ENCODE peak calls at places on chromosomes 12 and 14, in nine cellular contexts. One of them, this sample, is unnamed.

GRCh38 chr14:24283796-24284460 is 12.5 kb upstream of the RABGGTA start:
- DNase-seq in PC-3: no peak
- DNase-seq in heart left ventricle: no peak
- DNase-seq in CD8-positive, alpha-beta memory T cell: no peak
- DNase-seq in effector memory CD4-positive, alpha-beta T cell: no peak
- DNase-seq in neural progenitor cell: peak; percentile 8
- DNase-seq in BE2C: no peak
- DNase-seq in mucosa of descending colon: no peak
- DNase-seq in left ventricle myocardium inferior: no peak
- DNase-seq in this sample: no peak

GRCh38 chr14:35285991-35286564 is 6.1 kb upstream of the PSMA6 start:
- DNase-seq in neural progenitor cell: no peak
- DNase-seq in effector memory CD4-positive, alpha-beta T cell: no peak
- DNase-seq in PC-3: no peak
- DNase-seq in BE2C: no peak
- DNase-seq in CD8-positive, alpha-beta memory T cell: no peak
- DNase-seq in left ventricle myocardium inferior: no peak
- DNase-seq in mucosa of descending colon: no peak
- DNase-seq in heart left ventricle: no peak
- DNase-seq in this sample: no peak

GRCh38 chr14:67856806-67857205 is 37.2 kb downstream of the RAD51B start:
- DNase-seq in effector memory CD4-positive, alpha-beta T cell: no peak
- DNase-seq in neural progenitor cell: no peak
- DNase-seq in left ventricle myocardium inferior: no peak
- DNase-seq in heart left ventricle: no peak
- DNase-seq in PC-3: peak; percentile 59
- DNase-seq in BE2C: no peak
- DNase-seq in mucosa of descending colon: no peak
- DNase-seq in CD8-positive, alpha-beta memory T cell: no peak
- DNase-seq in this sample: no peak

GRCh38 chr12:52004042-52004648 is 2.6 kb upstream of the TAMALIN start:
- DNase-seq in PC-3: peak; percentile 65
- DNase-seq in left ventricle myocardium inferior: no peak
- DNase-seq in BE2C: peak; percentile 76
- DNase-seq in mucosa of descending colon: peak; percentile 73
- DNase-seq in CD8-positive, alpha-beta memory T cell: no peak
- DNase-seq in effector memory CD4-positive, alpha-beta T cell: no peak
- DNase-seq in heart left ventricle: peak; percentile 60
- DNase-seq in neural progenitor cell: peak; percentile 84
- DNase-seq in this sample: peak; percentile 62

GRCh38 chr14:88191605-88192004 is 131.5 kb downstream of the KCNK10 start:
- DNase-seq in BE2C: no peak
- DNase-seq in CD8-positive, alpha-beta memory T cell: no peak
- DNase-seq in heart left ventricle: no peak
- DNase-seq in effector memory CD4-positive, alpha-beta T cell: no peak
- DNase-seq in mucosa of descending colon: no peak
- DNase-seq in neural progenitor cell: no peak
- DNase-seq in PC-3: no peak
- DNase-seq in left ventricle myocardium inferior: no peak
- DNase-seq in this sample: no peak

GRCh38 chr14:97771340-97772045 is 974.3 kb downstream of the VRK1 start:
- DNase-seq in left ventricle myocardium inferior: no peak
- DNase-seq in neural progenitor cell: no peak
- DNase-seq in PC-3: peak; percentile 88
- DNase-seq in effector memory CD4-positive, alpha-beta T cell: no peak
- DNase-seq in CD8-positive, alpha-beta memory T cell: no peak
- DNase-seq in BE2C: no peak
- DNase-seq in heart left ventricle: no peak
- DNase-seq in mucosa of descending colon: no peak
- DNase-seq in this sample: no peak

GRCh38 chr12:105198961-105199360 is 37.0 kb downstream of the APPL2 start:
- DNase-seq in BE2C: no peak
- DNase-seq in neural progenitor cell: no peak
- DNase-seq in heart left ventricle: no peak
- DNase-seq in left ventricle myocardium inferior: no peak
- DNase-seq in PC-3: no peak
- DNase-seq in CD8-positive, alpha-beta memory T cell: no peak
- DNase-seq in effector memory CD4-positive, alpha-beta T cell: no peak
- DNase-seq in mucosa of descending colon: no peak
- DNase-seq in this sample: no peak

GRCh38 chr14:57657487-57657886 is 163.8 kb upstream of the CCDC198 start:
- DNase-seq in neural progenitor cell: no peak
- DNase-seq in PC-3: peak; percentile 33
- DNase-seq in BE2C: no peak
- DNase-seq in effector memory CD4-positive, alpha-beta T cell: no peak
- DNase-seq in CD8-positive, alpha-beta memory T cell: no peak
- DNase-seq in heart left ventricle: no peak
- DNase-seq in mucosa of descending colon: no peak
- DNase-seq in left ventricle myocardium inferior: no peak
- DNase-seq in this sample: no peak

GRCh38 chr12:13345722-13346121 is 149.2 kb downstream of the EMP1 start:
- DNase-seq in BE2C: no peak
- DNase-seq in neural progenitor cell: no peak
- DNase-seq in heart left ventricle: no peak
- DNase-seq in PC-3: no peak
- DNase-seq in effector memory CD4-positive, alpha-beta T cell: no peak
- DNase-seq in left ventricle myocardium inferior: no peak
- DNase-seq in CD8-positive, alpha-beta memory T cell: no peak
- DNase-seq in mucosa of descending colon: no peak
- DNase-seq in this sample: no peak

GRCh38 chr12:74537707-74538385 is at the start of gene ATXN7L3B:
- DNase-seq in neural progenitor cell: peak; percentile 95
- DNase-seq in PC-3: peak; percentile 97
- DNase-seq in left ventricle myocardium inferior: peak; percentile 93
- DNase-seq in BE2C: peak; percentile 94
- DNase-seq in heart left ventricle: peak; percentile 96
- DNase-seq in CD8-positive, alpha-beta memory T cell: peak; percentile 97
- DNase-seq in mucosa of descending colon: peak; percentile 93
- DNase-seq in effector memory CD4-positive, alpha-beta T cell: peak; percentile 93
- DNase-seq in this sample: peak; percentile 95

GRCh38 chr14:102940729-102941362 is 18.4 kb downstream of the AMN start:
- DNase-seq in mucosa of descending colon: no peak
- DNase-seq in neural progenitor cell: no peak
- DNase-seq in CD8-positive, alpha-beta memory T cell: no peak
- DNase-seq in heart left ventricle: no peak
- DNase-seq in PC-3: no peak
- DNase-seq in effector memory CD4-positive, alpha-beta T cell: no peak
- DNase-seq in BE2C: no peak
- DNase-seq in left ventricle myocardium inferior: no peak
- DNase-seq in this sample: no peak

GRCh38 chr12:131091976-131092691 is 138.4 kb downstream of the ADGRD1 start:
- DNase-seq in heart left ventricle: no peak
- DNase-seq in mucosa of descending colon: no peak
- DNase-seq in BE2C: peak; percentile 4
- DNase-seq in effector memory CD4-positive, alpha-beta T cell: no peak
- DNase-seq in left ventricle myocardium inferior: no peak
- DNase-seq in neural progenitor cell: no peak
- DNase-seq in PC-3: no peak
- DNase-seq in CD8-positive, alpha-beta memory T cell: peak; percentile 14
- DNase-seq in this sample: no peak

GRCh38 chr12:116665666-116666304 is 72.1 kb downstream of the SPRING1 start:
- DNase-seq in heart left ventricle: no peak
- DNase-seq in CD8-positive, alpha-beta memory T cell: no peak
- DNase-seq in left ventricle myocardium inferior: no peak
- DNase-seq in mucosa of descending colon: no peak
- DNase-seq in PC-3: no peak
- DNase-seq in effector memory CD4-positive, alpha-beta T cell: no peak
- DNase-seq in BE2C: no peak
- DNase-seq in neural progenitor cell: no peak
- DNase-seq in this sample: no peak

GRCh38 chr12:13981296-13981962 is at the start of gene GRIN2B:
- DNase-seq in left ventricle myocardium inferior: no peak
- DNase-seq in PC-3: no peak
- DNase-seq in mucosa of descending colon: no peak
- DNase-seq in neural progenitor cell: peak; percentile 58
- DNase-seq in heart left ventricle: no peak
- DNase-seq in BE2C: no peak
- DNase-seq in CD8-positive, alpha-beta memory T cell: no peak
- DNase-seq in effector memory CD4-positive, alpha-beta T cell: no peak
- DNase-seq in this sample: no peak

GRCh38 chr12:18895946-18896345 is 158.0 kb downstream of the CAPZA3 start:
- DNase-seq in BE2C: peak; percentile 99
- DNase-seq in mucosa of descending colon: no peak
- DNase-seq in PC-3: no peak
- DNase-seq in neural progenitor cell: peak; percentile 84
- DNase-seq in heart left ventricle: peak; percentile 89
- DNase-seq in CD8-positive, alpha-beta memory T cell: no peak
- DNase-seq in left ventricle myocardium inferior: peak; percentile 77
- DNase-seq in effector memory CD4-positive, alpha-beta T cell: no peak
- DNase-seq in this sample: no peak

GRCh38 chr12:25421651-25422150 is 131.4 kb downstream of the LMNTD1 start:
- DNase-seq in neural progenitor cell: no peak
- DNase-seq in BE2C: no peak
- DNase-seq in mucosa of descending colon: no peak
- DNase-seq in left ventricle myocardium inferior: no peak
- DNase-seq in CD8-positive, alpha-beta memory T cell: no peak
- DNase-seq in heart left ventricle: no peak
- DNase-seq in PC-3: peak; percentile 26
- DNase-seq in effector memory CD4-positive, alpha-beta T cell: no peak
- DNase-seq in this sample: no peak

DNA sequence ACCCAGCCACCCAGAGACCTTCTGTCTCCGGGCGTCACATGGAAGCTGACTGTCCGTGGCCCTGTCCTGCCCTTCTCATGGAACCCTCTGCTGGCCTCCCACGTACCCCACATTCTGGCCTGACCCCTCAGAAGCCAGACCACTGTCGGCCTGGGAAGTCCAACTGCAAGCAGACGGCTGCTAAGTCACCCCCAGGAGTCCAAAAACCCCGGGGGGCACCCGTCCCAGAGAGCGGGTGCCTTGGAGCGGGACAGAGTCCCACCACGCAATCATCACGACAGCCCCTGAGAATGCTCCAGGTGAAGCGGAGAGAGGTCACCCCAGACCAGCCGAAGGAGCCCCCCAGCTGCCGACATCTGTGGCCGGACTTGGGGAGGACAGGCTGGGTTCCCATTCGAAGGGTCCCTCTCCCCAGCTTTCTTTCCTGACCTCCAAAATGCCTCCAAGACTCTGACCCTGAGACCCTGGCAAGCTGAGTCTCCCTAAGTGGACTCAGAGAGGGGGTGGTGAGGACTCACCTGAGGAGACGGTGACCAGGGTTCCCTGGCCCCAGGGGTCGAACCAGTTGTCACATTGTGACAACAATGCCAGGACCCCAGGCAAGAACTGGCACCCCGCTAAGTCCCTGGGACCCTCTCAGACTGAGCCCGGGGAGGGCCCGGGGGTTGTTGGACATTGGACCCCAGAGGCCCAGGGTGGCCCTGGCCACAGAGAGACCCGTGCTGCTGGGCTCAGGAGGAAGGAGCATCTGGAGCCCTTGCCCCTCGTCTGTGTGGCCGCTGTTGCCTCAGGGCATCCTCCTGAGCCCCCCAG is 337.1 kb downstream of the TMEM121 start:
- DNase-seq in BE2C: peak; percentile 6
- DNase-seq in effector memory CD4-positive, alpha-beta T cell: no peak
- DNase-seq in left ventricle myocardium inferior: peak; percentile 5
- DNase-seq in mucosa of descending colon: no peak
- DNase-seq in heart left ventricle: no peak
- DNase-seq in neural progenitor cell: no peak
- DNase-seq in CD8-positive, alpha-beta memory T cell: peak; percentile 41
- DNase-seq in PC-3: no peak
- DNase-seq in this sample: no peak
- H3K9me3 ChIP-seq in BE2C: no peaks in the 10 kb centered on the region
- H3K9me3 ChIP-seq in effector memory CD4-positive, alpha-beta T cell: no peaks in the 10 kb centered on the region
- H3K9me3 ChIP-seq in left ventricle myocardium inferior: no peaks in the 10 kb centered on the region
- H3K9me3 ChIP-seq in mucosa of descending colon: no peaks in the 10 kb centered on the region
- H3K9me3 ChIP-seq in heart left ventricle: no peaks in the 10 kb centered on the region
- H3K9me3 ChIP-seq in neural progenitor cell: no peaks in the 10 kb centered on the region
- H3K9me3 ChIP-seq in CD8-positive, alpha-beta memory T cell: no peaks in the 10 kb centered on the region
- H3K9me3 ChIP-seq in PC-3: no peaks in the 10 kb centered on the region
- H3K9me3 ChIP-seq in this sample: no peaks in the 10 kb centered on the region

DNA sequence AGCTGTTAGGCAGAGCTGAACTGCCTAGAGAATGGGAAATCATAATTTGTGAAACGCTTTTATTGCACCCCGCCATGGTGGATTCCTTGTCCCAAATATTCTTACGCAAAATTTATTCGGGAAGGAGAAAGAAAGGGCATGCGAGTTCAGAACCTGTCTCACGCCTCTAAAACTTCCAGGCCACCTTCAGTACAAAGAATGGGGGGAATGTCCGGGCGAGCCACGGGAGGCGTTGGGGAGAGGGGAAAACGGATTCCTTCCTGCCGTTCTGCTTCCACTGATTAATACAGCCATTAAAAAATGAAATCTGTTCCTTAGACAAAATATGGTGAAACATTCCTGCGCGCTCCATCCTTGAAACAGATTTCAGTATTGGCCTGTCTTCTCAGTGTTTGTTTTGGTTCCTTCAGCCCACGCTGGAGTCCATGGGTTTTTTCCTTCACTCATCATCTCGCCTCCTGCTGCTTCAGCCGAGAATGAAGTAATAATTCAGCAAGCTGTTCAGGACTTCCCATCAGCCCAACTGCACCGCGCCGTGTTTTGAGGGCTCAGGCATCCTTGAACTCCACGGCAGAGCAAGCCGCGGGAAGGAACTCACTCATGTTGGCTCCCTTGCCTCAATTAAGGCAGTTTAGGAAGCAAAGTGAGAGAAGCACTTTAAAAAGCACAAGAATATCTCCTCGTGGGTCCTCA is 47.7 kb upstream of the CDKN3 start:
- DNase-seq in BE2C: no peak
- DNase-seq in neural progenitor cell: no peak
- DNase-seq in effector memory CD4-positive, alpha-beta T cell: no peak
- DNase-seq in CD8-positive, alpha-beta memory T cell: no peak
- DNase-seq in left ventricle myocardium inferior: peak; percentile 51
- DNase-seq in heart left ventricle: peak; percentile 61
- DNase-seq in mucosa of descending colon: no peak
- DNase-seq in PC-3: no peak
- DNase-seq in this sample: no peak
- H3K4me3 ChIP-seq in BE2C: no peak overlapping the region
- H3K4me3 ChIP-seq in neural progenitor cell: no peak overlapping the region
- H3K4me3 ChIP-seq in effector memory CD4-positive, alpha-beta T cell: no peak overlapping the region
- H3K4me3 ChIP-seq in CD8-positive, alpha-beta memory T cell: no peak overlapping the region
- H3K4me3 ChIP-seq in left ventricle myocardium inferior: peak overlapping the region; percentile 36
- H3K4me3 ChIP-seq in heart left ventricle: no peak overlapping the region
- H3K4me3 ChIP-seq in mucosa of descending colon: no peak overlapping the region
- H3K4me3 ChIP-seq in PC-3: no peak overlapping the region
- H3K4me3 ChIP-seq in this sample: no peak overlapping the region

GRCh38 chr14:75431827-75432226 is 4.0 kb downstream of the JDP2 start:
- DNase-seq in PC-3: no peak
- DNase-seq in neural progenitor cell: no peak
- DNase-seq in effector memory CD4-positive, alpha-beta T cell: no peak
- DNase-seq in heart left ventricle: no peak
- DNase-seq in CD8-positive, alpha-beta memory T cell: no peak
- DNase-seq in BE2C: no peak
- DNase-seq in mucosa of descending colon: no peak
- DNase-seq in left ventricle myocardium inferior: no peak
- DNase-seq in this sample: no peak
- H3K4me1 ChIP-seq in PC-3: no peaks in the 10 kb centered on the region
- H3K4me1 ChIP-seq in neural progenitor cell: no peaks in the 10 kb centered on the region
- H3K4me1 ChIP-seq in effector memory CD4-positive, alpha-beta T cell: peaks cover 11% of the 10 kb centered on the region
- H3K4me1 ChIP-seq in heart left ventricle: peaks cover 4% of the 10 kb centered on the region
- H3K4me1 ChIP-seq in CD8-positive, alpha-beta memory T cell: peaks cover 5% of the 10 kb centered on the region
- H3K4me1 ChIP-seq in BE2C: peaks cover 6% of the 10 kb centered on the region
- H3K4me1 ChIP-seq in mucosa of descending colon: peaks cover 41% of the 10 kb centered on the region
- H3K4me1 ChIP-seq in left ventricle myocardium inferior: peaks cover 88% of the 10 kb centered on the region
- H3K4me1 ChIP-seq in this sample: no peaks in the 10 kb centered on the region

DNA sequence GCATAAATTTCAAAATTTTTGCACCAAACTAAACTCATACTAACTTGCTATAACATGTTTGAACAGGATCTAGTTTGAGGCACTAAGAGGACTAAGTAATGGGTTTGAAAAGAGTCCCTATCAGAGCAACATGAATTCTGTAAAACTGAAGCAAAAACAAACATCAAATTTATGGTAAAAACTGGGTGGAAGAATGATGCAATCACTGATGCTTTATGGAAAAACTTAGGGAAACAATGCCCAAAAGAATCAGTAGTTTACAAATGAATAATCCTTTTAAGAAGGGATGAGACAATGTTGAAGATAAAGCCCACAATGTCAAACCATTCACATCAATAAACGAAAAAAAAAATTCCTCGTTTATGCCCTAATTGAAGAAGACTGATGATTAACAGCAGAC is 88.9 kb downstream of the PRKD1 start:
- DNase-seq in left ventricle myocardium inferior: no peak
- DNase-seq in neural progenitor cell: no peak
- DNase-seq in heart left ventricle: no peak
- DNase-seq in BE2C: no peak
- DNase-seq in mucosa of descending colon: no peak
- DNase-seq in effector memory CD4-positive, alpha-beta T cell: no peak
- DNase-seq in PC-3: no peak
- DNase-seq in CD8-positive, alpha-beta memory T cell: no peak
- DNase-seq in this sample: no peak
- H3K9me3 ChIP-seq in left ventricle myocardium inferior: peaks cover 41% of the 10 kb centered on the region
- H3K9me3 ChIP-seq in neural progenitor cell: peaks cover 13% of the 10 kb centered on the region
- H3K9me3 ChIP-seq in heart left ventricle: no peaks in the 10 kb centered on the region
- H3K9me3 ChIP-seq in BE2C: no peaks in the 10 kb centered on the region
- H3K9me3 ChIP-seq in mucosa of descending colon: peaks cover 29% of the 10 kb centered on the region
- H3K9me3 ChIP-seq in effector memory CD4-positive, alpha-beta T cell: no peaks in the 10 kb centered on the region
- H3K9me3 ChIP-seq in PC-3: peaks cover 15% of the 10 kb centered on the region
- H3K9me3 ChIP-seq in CD8-positive, alpha-beta memory T cell: no peaks in the 10 kb centered on the region
- H3K9me3 ChIP-seq in this sample: no peaks in the 10 kb centered on the region